ENCODE peak calls at places on chromosomes 16 and 17, in five cellular contexts. Q, C, W, Y and F are unnamed samples.

GRCh38 chr17:34011599-34011998 is 243.5 kb upstream of the CCL2 start:
- DNase-seq in Q (no peak), C (no peak), W (no peak), Y (no peak), F (no peak)

GRCh38 chr16:27434141-27435051 is 32.4 kb downstream of the IL21R start:
- DNase-seq in Q (no peak), C (no peak), W (no peak), Y (no peak), F (peak; percentile 69)

GRCh38 chr17:45788057-45788456 is 3.9 kb downstream of the CRHR1 start:
- DNase-seq in Q (no peak), C (no peak), W (no peak), Y (no peak), F (no peak)

GRCh38 chr16:30740364-30741251 is 7.6 kb upstream of the PHKG2 start:
- DNase-seq in Q (no peak), C (peak; percentile 78), W (peak; percentile 97), Y (peak; percentile 91), F (peak; percentile 94)

GRCh38 chr16:30964540-30965226 is 7.1 kb downstream of the SETD1A start:
- DNase-seq in Q (no peak), C (no peak), W (no peak), Y (no peak), F (no peak)

GRCh38 chr16:17101646-17102045 is 369.1 kb downstream of the XYLT1 start:
- DNase-seq in Q (no peak), C (no peak), W (no peak), Y (no peak), F (no peak)

GRCh38 chr17:45006927-45007461 is 38.9 kb upstream of the C1QL1 start:
- DNase-seq in Q (no peak), C (no peak), W (no peak), Y (no peak), F (no peak)

GRCh38 chr17:48068491-48068961 is 20.4 kb downstream of the NFE2L1 start:
- DNase-seq in Q (no peak), C (no peak), W (no peak), Y (no peak), F (no peak)

GRCh38 chr17:67531291-67531690 is 154.2 kb downstream of the PITPNC1 start:
- DNase-seq in Q (no peak), C (no peak), W (no peak), Y (no peak), F (no peak)

GRCh38 chr16:4691666-4692412 is 1.5 kb upstream of the NUDT16L1 start:
- DNase-seq in Q (no peak), C (no peak), W (peak; percentile 62), Y (peak; percentile 55), F (peak; percentile 63)

GRCh38 chr17:5879424-5879823 is 190.8 kb upstream of the WSCD1 start:
- DNase-seq in Q (no peak), C (no peak), W (no peak), Y (no peak), F (peak; percentile 6)

GRCh38 chr17:49218941-49219913 is 8.7 kb downstream of the ABI3 start:
- DNase-seq in Q (peak; percentile 41), C (no peak), W (no peak), Y (peak; percentile 56), F (no peak)

GRCh38 chr17:73349647-73350046 is 37.8 kb upstream of the CDC42EP4 start:
- DNase-seq in Q (no peak), C (no peak), W (no peak), Y (no peak), F (no peak)

GRCh38 chr16:66798162-66798561 is 3.2 kb downstream of the TERB1 start:
- DNase-seq in Q (no peak), C (no peak), W (no peak), Y (no peak), F (no peak)

GRCh38 chr17:54967621-54968258 is 714 bp downstream of the COX11 start:
- DNase-seq in Q (no peak), C (no peak), W (no peak), Y (no peak), F (no peak)

GRCh38 chr16:51391798-51392511 is 240.9 kb upstream of the SALL1 start:
- DNase-seq in Q (no peak), C (no peak), W (no peak), Y (no peak), F (no peak)

GRCh38 chr16:48109496-48109895 is 46.3 kb downstream of the ABCC12 start:
- DNase-seq in Q (no peak), C (no peak), W (no peak), Y (no peak), F (no peak)

GRCh38 chr17:21679256-21680146 is 12.8 kb upstream of the KCNJ18 start:
- DNase-seq in Q (no peak), C (no peak), W (peak; percentile 53), Y (no peak), F (peak; percentile 78)

GRCh38 chr17:66255112-66255511 is 25.9 kb upstream of the APOH start:
- DNase-seq in Q (no peak), C (no peak), W (no peak), Y (no peak), F (no peak)